ENCODE peak calls at places on chromosome 14, in five cellular contexts. N is AG10803, X is AG04450, T is upper lobe of right lung, B is left lung. J is an unnamed sample.

GRCh38 chr14:20427231-20428009 is 8.5 kb downstream of the KLHL33 start:
- DNase-seq in N (peak; percentile 37), X (peak; percentile 16), T (no peak), B (no peak), J (peak; percentile 54)

GRCh38 chr14:66507181-66507721 is 696 bp upstream of the GPHN start:
- DNase-seq in N (no peak), X (no peak), T (no peak), B (no peak), J (no peak)

GRCh38 chr14:92944976-92945375 is 22.0 kb downstream of the CHGA start:
- DNase-seq in N (no peak), X (no peak), T (no peak), B (peak; percentile 75), J (no peak)

GRCh38 chr14:78697341-78697740 is 527.2 kb downstream of the NRXN3 start:
- DNase-seq in N (peak; percentile 58), X (no peak), T (no peak), B (no peak), J (peak; percentile 53)

GRCh38 chr14:52422650-52423356 is 108.7 kb downstream of the PTGER2 start:
- DNase-seq in N (no peak), X (no peak), T (no peak), B (no peak), J (peak; percentile 13)

GRCh38 chr14:34034447-34035176 is 83.7 kb upstream of the EGLN3 start:
- DNase-seq in N (no peak), X (no peak), T (no peak), B (no peak), J (no peak)

GRCh38 chr14:54946500-54946899 is 43.9 kb upstream of the GCH1 start:
- DNase-seq in N (no peak), X (no peak), T (no peak), B (no peak), J (no peak)

GRCh38 chr14:65993996-65994395 is 492.2 kb upstream of the CCDC196 start:
- DNase-seq in N (no peak), X (no peak), T (no peak), B (no peak), J (no peak)

GRCh38 chr14:83463500-83464098 is 1929.9 kb upstream of the SEL1L start:
- DNase-seq in N (peak; percentile 38), X (peak; percentile 13), T (no peak), B (no peak), J (peak; percentile 54)

GRCh38 chr14:60183724-60184596 is 18.8 kb upstream of the DHRS7 start:
- DNase-seq in N (peak; percentile 71), X (peak; percentile 46), T (no peak), B (no peak), J (peak; percentile 83)

GRCh38 chr14:91108941-91109611 is 4.8 kb upstream of the DGLUCY start:
- DNase-seq in N (no peak), X (no peak), T (peak; percentile 67), B (no peak), J (peak; percentile 54)

GRCh38 chr14:104794641-104795467 is 694 bp downstream of the AKT1 start:
- DNase-seq in N (peak; percentile 21), X (no peak), T (no peak), B (peak; percentile 91), J (no peak)

GRCh38 chr14:102491786-102492522 is 17.6 kb downstream of the ANKRD9 start:
- DNase-seq in N (no peak), X (no peak), T (peak; percentile 25), B (peak; percentile 34), J (no peak)

GRCh38 chr14:101248056-101248725 is 313.1 kb upstream of the DIO3 start:
- DNase-seq in N (no peak), X (no peak), T (no peak), B (no peak), J (no peak)

GRCh38 chr14:29461131-29461530 is 466.5 kb downstream of the PRKD1 start:
- DNase-seq in N (no peak), X (no peak), T (no peak), B (no peak), J (no peak)

GRCh38 chr14:67932708-67933107 is 113.1 kb downstream of the RAD51B start:
- DNase-seq in N (no peak), X (no peak), T (no peak), B (no peak), J (no peak)

GRCh38 chr14:68816183-68816942 is 23.5 kb upstream of the ZFP36L1 start:
- DNase-seq in N (peak; percentile 90), X (peak; percentile 79), T (peak; percentile 96), B (peak; percentile 99), J (peak; percentile 95)

GRCh38 chr14:74941676-74942097 is 13.7 kb downstream of the PGF start:
- DNase-seq in N (peak; percentile 45), X (no peak), T (peak; percentile 86), B (peak; percentile 91), J (peak; percentile 31)

GRCh38 chr14:68504861-68505260 is 288.0 kb downstream of the ZFP36L1 start:
- DNase-seq in N (no peak), X (no peak), T (no peak), B (no peak), J (no peak)

GRCh38 chr14:74275265-74275841 is 27.4 kb downstream of the ABCD4 start:
- DNase-seq in N (peak; percentile 91), X (peak; percentile 37), T (peak; percentile 37), B (no peak), J (peak; percentile 93)

GRCh38 chr14:22597265-22597664 is 835 bp upstream of the ABHD4 start:
- DNase-seq in N (no peak), X (no peak), T (no peak), B (no peak), J (no peak)

GRCh38 chr14:20631023-20631820 is 10.3 kb downstream of the OR6S1 start:
- DNase-seq in N (peak; percentile 53), X (peak; percentile 27), T (no peak), B (no peak), J (peak; percentile 74)

GRCh38 chr14:45038256-45038655 is 45.7 kb upstream of the PRPF39 start:
- DNase-seq in N (no peak), X (no peak), T (no peak), B (no peak), J (no peak)

GRCh38 chr14:100661340-100661712 is 65.4 kb upstream of the DLK1 start:
- DNase-seq in N (no peak), X (no peak), T (no peak), B (no peak), J (no peak)

GRCh38 chr14:104281768-104282301 is 143.4 kb downstream of the KIF26A start:
- DNase-seq in N (no peak), X (no peak), T (peak; percentile 54), B (peak; percentile 50), J (no peak)

GRCh38 chr14:38419579-38419978 is 163.7 kb upstream of the CLEC14A start:
- DNase-seq in N (no peak), X (no peak), T (no peak), B (no peak), J (no peak)

GRCh38 chr14:75831971-75832370 is 149.8 kb downstream of the TGFB3 start:
- DNase-seq in N (peak; percentile 66), X (no peak), T (no peak), B (no peak), J (peak; percentile 75)

GRCh38 chr14:35808076-35808657 is 928 bp downstream of the RALGAPA1 start:
- DNase-seq in N (no peak), X (no peak), T (no peak), B (no peak), J (peak; percentile 6)

GRCh38 chr14:65501328-65501727 is 88.8 kb downstream of the FUT8 start:
- DNase-seq in N (no peak), X (no peak), T (no peak), B (no peak), J (no peak)

GRCh38 chr14:96202441-96203094 is 2.1 kb upstream of the BDKRB2 start:
- DNase-seq in N (no peak), X (no peak), T (no peak), B (no peak), J (no peak)

GRCh38 chr14:96201965-96202364 is 2.7 kb upstream of the BDKRB2 start:
- DNase-seq in N (no peak), X (no peak), T (no peak), B (no peak), J (no peak)

GRCh38 chr14:96204151-96205058 is at the start of gene BDKRB2:
- DNase-seq in N (peak; percentile 78), X (peak; percentile 78), T (peak; percentile 82), B (peak; percentile 84), J (peak; percentile 72)

GRCh38 chr14:96203116-96203515 is 1.5 kb upstream of the BDKRB2 start:
- DNase-seq in N (no peak), X (no peak), T (no peak), B (no peak), J (no peak)

DNA sequence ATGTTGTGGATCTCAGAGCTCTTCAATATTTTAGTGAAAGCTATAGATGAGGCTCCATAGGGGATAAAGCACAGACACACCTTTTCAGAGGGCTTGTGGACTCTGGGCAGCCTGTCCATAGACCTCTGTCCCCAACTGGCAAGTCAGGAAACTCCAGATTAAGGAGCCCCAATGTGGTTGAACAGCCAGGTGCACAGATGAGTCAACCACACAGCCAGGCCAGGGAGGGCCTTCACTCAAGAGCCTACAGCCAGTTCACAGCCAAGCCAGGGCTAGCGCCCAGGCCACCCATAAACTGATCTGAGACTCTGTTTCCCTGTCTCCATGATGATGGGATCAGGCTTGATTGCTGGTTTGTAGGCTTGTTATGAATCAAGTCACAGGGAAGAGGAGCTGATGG is 1.0 kb upstream of the BDKRB2 start:
- DNase-seq in N (no peak), X (no peak), T (no peak), B (peak; percentile 59), J (no peak)
- H3K4me3 ChIP-seq in N (no peak overlapping the region), X (no peak overlapping the region), T (no peak overlapping the region), B (no peak overlapping the region), J (no peak overlapping the region)

DNA sequence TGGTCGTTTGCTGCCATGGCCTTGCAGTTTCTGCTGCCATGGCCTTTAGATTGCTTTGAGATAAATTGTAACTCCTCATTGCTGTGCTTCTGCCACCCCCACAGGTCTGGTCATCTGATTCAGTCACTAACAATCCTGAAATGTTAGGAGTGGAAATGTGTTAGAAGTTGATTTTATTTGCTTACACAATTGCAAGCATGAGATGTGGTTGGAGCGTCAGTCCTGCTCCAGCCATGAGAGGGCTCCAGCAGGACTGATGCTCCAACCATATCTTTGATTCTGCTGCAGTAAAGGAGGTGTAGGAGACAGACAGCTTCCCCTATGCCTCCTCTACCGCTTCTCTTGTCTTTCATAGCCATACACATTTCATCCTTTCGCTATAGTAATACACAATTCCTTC is 226.8 kb upstream of the RGS6 start:
- DNase-seq in N (peak; percentile 34), X (no peak), T (no peak), B (no peak), J (no peak)
- TF ChIP-seq CTCF in N (peak; percentile 9), X (no peak), T (no peak), B (no peak), J (no peak)

GRCh38 chr14:72776701-72777255 is 117.1 kb downstream of the DPF3 start:
- DNase-seq in N (no peak), X (no peak), T (no peak), B (no peak), J (no peak)

GRCh38 chr14:72774894-72775620 is 118.8 kb downstream of the DPF3 start:
- DNase-seq in N (no peak), X (no peak), T (no peak), B (no peak), J (no peak)

GRCh38 chr14:72775923-72776554 is 117.9 kb downstream of the DPF3 start:
- DNase-seq in N (no peak), X (no peak), T (no peak), B (no peak), J (no peak)

GRCh38 chr14:72774141-72774540 is 119.8 kb downstream of the DPF3 start:
- DNase-seq in N (no peak), X (no peak), T (no peak), B (no peak), J (no peak)

GRCh38 chr14:72771561-72771960 is 122.3 kb downstream of the DPF3 start:
- DNase-seq in N (no peak), X (no peak), T (no peak), B (no peak), J (no peak)
- H3K4me3 ChIP-seq in N (no peak overlapping the region), X (no peak overlapping the region), T (no peak overlapping the region), B (no peak overlapping the region), J (no peak overlapping the region)

GRCh38 chr14:99351166-99352007 is 79.4 kb upstream of the BCL11B start:
- DNase-seq in N (no peak), X (no peak), T (peak; percentile 26), B (no peak), J (no peak)
- TF ChIP-seq CTCF in N (no peak), X (no peak), T (no peak), B (no peak), J (no peak)

J was measured in cardiac fibroblast.